ENCODE peak calls at places on chromosomes 13 and 19, in six cellular contexts. O, B, I, Z, G and X are unnamed samples.

GRCh38 chr13:48571121-48571901 is 38.4 kb upstream of the RCBTB2 start:
- DNase-seq in G (peak), Z (peak), I (peak), B (peak), O (no peak), X (no peak)

GRCh38 chr13:106523566-106523965 is 11.9 kb downstream of the EFNB2 start:
- DNase-seq in O (no peak), G (no peak), I (no peak), Z (no peak), B (no peak), X (no peak)

GRCh38 chr19:39084732-39085080 is 538 bp downstream of the ACP7 start:
- DNase-seq in O (peak), B (no peak), G (no peak), I (no peak), Z (no peak), X (no peak)

GRCh38 chr13:97191143-97191542 is 31.0 kb upstream of the MBNL2 start:
- DNase-seq in B (no peak), I (no peak), Z (no peak), G (no peak), O (no peak), X (no peak)

GRCh38 chr13:94674609-94675348 is 37.6 kb downstream of the SOX21 start:
- DNase-seq in Z (peak), B (peak), G (peak), O (peak), I (peak), X (peak)

GRCh38 chr13:112619730-112620639 is 32.0 kb upstream of the TUBGCP3 start:
- DNase-seq in Z (peak), B (no peak), O (no peak), I (peak), G (peak), X (no peak)

GRCh38 chr13:113803409-113804016 is 44.5 kb downstream of the TMEM255B start:
- DNase-seq in G (no peak), B (no peak), I (no peak), O (no peak), Z (no peak), X (no peak)

GRCh38 chr19:33388231-33388816 is 14.8 kb downstream of the CEBPG start:
- DNase-seq in B (no peak), O (no peak), Z (no peak), G (no peak), I (no peak), X (no peak)

GRCh38 chr13:24339937-24340607 is 30.7 kb downstream of the C1QTNF9 start:
- DNase-seq in G (no peak), B (no peak), Z (no peak), O (no peak), I (no peak), X (no peak)

GRCh38 chr13:38914070-38914469 is 76.6 kb downstream of the STOML3 start:
- DNase-seq in O (no peak), B (no peak), G (no peak), I (no peak), Z (no peak), X (peak)

GRCh38 chr19:51687791-51688664 is 5.1 kb upstream of the SPACA6 start:
- DNase-seq in I (no peak), B (peak), G (peak), Z (peak), O (peak), X (no peak)

GRCh38 chr13:55000043-55000442 is 1971.4 kb downstream of the OLFM4 start:
- DNase-seq in G (no peak), O (no peak), I (no peak), Z (no peak), B (no peak), X (no peak)

GRCh38 chr19:19488875-19489690 is 26.3 kb downstream of the TSSK6 start:
- DNase-seq in G (peak), Z (peak), B (peak), O (peak), I (peak), X (peak)

GRCh38 chr19:38735257-38735686 is 9.0 kb downstream of the CAPN12 start:
- DNase-seq in B (no peak), I (no peak), Z (no peak), G (peak), O (peak), X (no peak)

GRCh38 chr19:55369651-55370304 is 485 bp downstream of the IL11 start:
- DNase-seq in Z (peak), I (peak), O (peak), G (peak), B (peak), X (no peak)

GRCh38 chr13:72952529-72953141 is 106.2 kb upstream of the KLF5 start:
- DNase-seq in O (peak), G (peak), I (peak), Z (no peak), B (no peak), X (no peak)

GRCh38 chr19:979318-979741 is 4.8 kb upstream of the WDR18 start:
- DNase-seq in I (no peak), B (no peak), G (peak), Z (no peak), O (no peak), X (no peak)
- H2AFZ ChIP-seq in I (no peak), B (no peak), G (no peak), Z (no peak), O (no peak), X (no peak)

DNA sequence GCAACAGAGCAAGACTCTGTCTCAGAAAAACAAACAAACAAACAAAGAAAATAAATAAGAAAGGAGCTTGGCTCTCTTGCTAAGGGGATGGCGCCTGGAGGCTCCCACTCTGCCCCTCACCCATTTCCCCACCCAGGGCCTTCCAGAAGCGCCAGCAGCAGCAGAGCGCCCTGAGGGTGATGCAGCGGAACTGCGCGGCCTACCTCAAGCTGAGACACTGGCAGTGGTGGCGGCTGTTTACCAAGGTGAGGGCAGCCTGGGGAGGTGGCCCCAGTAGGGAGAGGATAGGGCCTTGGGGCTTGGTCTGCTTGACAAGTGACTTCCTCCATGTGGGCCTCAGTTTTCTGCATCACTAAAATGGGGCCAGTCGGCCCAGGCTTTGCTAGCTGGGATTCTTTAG is 59.8 kb downstream of the MYH14 start:
- DNase-seq in O (no peak), G (no peak), I (no peak), Z (no peak), B (no peak), X (no peak)
- H3K4me2 ChIP-seq in O (no peak), G (no peak), I (no peak), Z (no peak), B (no peak), X (no peak)

DNA sequence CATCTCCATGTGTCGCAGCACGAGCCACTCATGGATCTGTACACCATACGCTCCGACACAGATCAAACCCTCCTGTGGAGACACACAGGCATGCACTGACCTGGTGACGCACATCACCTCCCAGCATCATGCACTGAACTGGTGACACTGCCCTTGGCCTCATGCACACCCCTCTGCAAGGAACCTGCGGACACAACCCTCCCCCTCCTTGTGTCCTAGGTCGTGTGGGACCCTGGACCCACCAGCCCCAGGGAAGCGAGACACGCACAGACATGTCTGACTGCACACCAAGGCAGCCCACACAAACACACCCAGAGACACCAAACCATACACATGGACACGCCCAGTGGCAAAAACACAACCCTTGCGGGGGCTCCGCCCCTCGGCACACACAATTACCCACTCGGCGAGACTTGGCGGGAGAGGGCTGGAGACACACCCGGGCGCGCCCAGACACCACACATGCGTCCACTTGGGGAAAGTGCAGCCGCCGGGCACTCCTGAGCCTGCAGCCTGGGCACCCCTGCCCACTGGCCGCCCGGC is 2.0 kb upstream of the KCNN4 start:
- DNase-seq in O (no peak), I (no peak), G (no peak), B (no peak), Z (no peak), X (no peak)
- H3K4me3 ChIP-seq in O (no peak), I (no peak), G (no peak), B (no peak), Z (no peak), X (no peak)

DNA sequence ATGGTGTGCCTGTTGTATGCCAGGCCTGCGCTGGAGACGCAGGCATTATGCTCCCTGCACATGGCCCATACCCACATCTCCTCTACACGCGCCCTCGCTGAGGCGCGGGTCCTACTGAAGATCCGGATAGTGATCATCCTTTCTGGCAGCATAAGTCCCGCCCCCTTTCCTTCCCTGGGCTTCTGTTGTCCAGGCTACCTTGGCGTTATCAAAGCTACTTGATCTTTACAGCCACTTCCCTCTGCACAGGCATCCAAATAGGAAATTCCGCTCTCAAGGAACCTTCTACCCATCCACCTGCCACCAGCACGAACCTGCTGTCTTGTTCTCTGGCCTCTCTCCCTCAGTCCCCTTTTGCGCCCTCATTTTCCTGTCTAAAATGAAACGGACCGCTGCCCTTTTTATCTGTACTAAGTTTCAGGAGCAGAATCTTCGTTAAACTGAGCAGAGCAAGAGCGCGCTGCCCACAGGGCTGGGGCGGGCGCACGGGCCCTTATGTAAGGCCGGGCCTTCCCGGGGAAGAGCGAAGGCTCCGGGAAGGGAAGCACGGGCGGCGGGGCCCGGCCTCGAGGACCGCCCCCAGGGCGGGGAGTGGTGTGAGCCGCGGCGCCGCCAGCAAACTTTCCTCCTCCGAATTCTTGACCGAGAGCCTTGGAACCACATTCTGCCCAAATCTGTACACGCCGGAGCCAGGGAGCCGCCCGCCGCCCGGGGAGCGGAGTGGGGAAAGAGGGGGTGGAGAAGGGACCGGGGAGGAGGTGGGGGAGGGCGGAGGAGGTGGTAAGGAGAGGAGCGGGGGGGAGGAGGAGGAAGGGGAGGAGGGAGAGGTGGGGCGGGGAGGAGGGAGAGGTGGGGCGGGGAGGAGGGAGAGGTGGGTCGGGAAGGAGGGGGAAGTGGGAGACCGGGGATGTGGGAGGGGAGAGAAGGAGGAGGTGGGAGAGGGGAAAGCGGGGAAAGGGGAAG is 919 bp upstream of the UBE2L5 start:
- DNase-seq in Z (peak), G (peak), B (peak), O (peak), I (peak), X (peak)
- H2AFZ ChIP-seq in Z (peak), G (peak), B (peak), O (peak), I (no peak), X (no peak)